ENCODE peak calls at places on chromosomes 2 and 18, in six cellular contexts. N is choroid plexus epithelial cell, B is dermis blood vessel endothelial cell, L is amygdala, Y is Daoy, S is colonic mucosa. U is an unnamed sample.

GRCh38 chr2:52810460-52810859 is 957.1 kb upstream of the CHAC2 start:
- DNase-seq in N (peak), B (no peak), L (no peak), Y (no peak), S (no peak), U (peak)

GRCh38 chr18:8994603-8995002 is 107.9 kb upstream of the NDUFV2 start:
- DNase-seq in N (no peak), B (no peak), L (no peak), Y (no peak), S (no peak), U (no peak)

GRCh38 chr2:146455325-146455724 is 1389.5 kb upstream of the ACVR2A start:
- DNase-seq in N (no peak), B (no peak), L (no peak), Y (no peak), S (no peak), U (no peak)

GRCh38 chr2:217776631-217777030 is 226.2 kb downstream of the TNS1 start:
- DNase-seq in N (no peak), B (no peak), L (no peak), Y (no peak), S (no peak), U (no peak)

GRCh38 chr18:48412339-48412929 is 3.3 kb upstream of the ZBTB7C start:
- DNase-seq in N (peak), B (peak), L (no peak), Y (peak), S (peak), U (peak)

GRCh38 chr18:35189510-35189909 is 51.3 kb upstream of the ZNF397 start:
- DNase-seq in N (peak), B (no peak), L (peak), Y (no peak), S (no peak), U (no peak)

GRCh38 chr2:176106636-176107539 is at the start of gene HOXD11:
- DNase-seq in N (no peak), B (peak), L (no peak), Y (peak), S (peak), U (peak)

GRCh38 chr18:31679133-31679731 is 5.1 kb downstream of the B4GALT6 start:
- DNase-seq in N (peak), B (peak), L (no peak), Y (peak), S (peak), U (no peak)

GRCh38 chr18:49548266-49548665 is 13.6 kb upstream of the LIPG start:
- DNase-seq in N (peak), B (no peak), L (no peak), Y (peak), S (no peak), U (no peak)

GRCh38 chr2:217121565-217121964 is 261.7 kb upstream of the TNP1 start:
- DNase-seq in N (no peak), B (no peak), L (no peak), Y (no peak), S (no peak), U (no peak)

GRCh38 chr2:239489481-239489880 is 88.7 kb upstream of the HDAC4 start:
- DNase-seq in N (no peak), B (no peak), L (no peak), Y (no peak), S (no peak), U (no peak)

GRCh38 chr18:58046087-58046793 is 2.2 kb downstream of the NEDD4L start:
- DNase-seq in N (no peak), B (peak), L (no peak), Y (no peak), S (no peak), U (no peak)

GRCh38 chr2:196226058-196226747 is 54.8 kb upstream of the STK17B start:
- DNase-seq in N (no peak), B (no peak), L (no peak), Y (no peak), S (no peak), U (no peak)

GRCh38 chr2:191213333-191213732 is 31.9 kb upstream of the MYO1B start:
- DNase-seq in N (no peak), B (no peak), L (no peak), Y (no peak), S (no peak), U (no peak)

GRCh38 chr2:181876614-181877063 is 14.9 kb upstream of the ITPRID2 start:
- DNase-seq in N (peak), B (peak), L (no peak), Y (peak), S (peak), U (no peak)

GRCh38 chr2:9693138-9693520 is 62.3 kb upstream of the YWHAQ start:
- DNase-seq in N (peak), B (no peak), L (no peak), Y (peak), S (no peak), U (no peak)

GRCh38 chr2:121133551-121134319 is 151.3 kb downstream of the TFCP2L1 start:
- DNase-seq in N (no peak), B (no peak), L (no peak), Y (no peak), S (no peak), U (no peak)

GRCh38 chr2:12619975-12620374 is 96.8 kb upstream of the TRIB2 start:
- DNase-seq in N (peak), B (no peak), L (no peak), Y (peak), S (no peak), U (peak)

GRCh38 chr2:150470435-150470834 is 17.0 kb downstream of the RND3 start:
- DNase-seq in N (no peak), B (peak), L (no peak), Y (no peak), S (no peak), U (no peak)

GRCh38 chr18:63578357-63578958 is 8.7 kb upstream of the SERPINB13 start:
- DNase-seq in N (peak), B (peak), L (no peak), Y (peak), S (peak), U (peak)

GRCh38 chr2:75168186-75168585 is 31.1 kb downstream of the TACR1 start:
- DNase-seq in N (no peak), B (no peak), L (no peak), Y (no peak), S (no peak), U (no peak)

GRCh38 chr2:209960676-209961630 is 41.5 kb upstream of the RPE start:
- DNase-seq in N (peak), B (peak), L (no peak), Y (peak), S (peak), U (peak)

GRCh38 chr2:23413641-23414040 is 28.7 kb downstream of the KLHL29 start:
- DNase-seq in N (no peak), B (no peak), L (no peak), Y (no peak), S (no peak), U (no peak)

U was measured in A673.